ENCODE peak calls at places on chromosomes 7 and 10, in six cellular contexts. B is ovary, K is endothelial cell of umbilical vein, E is HCT116, S is stomach, M is gastrocnemius medialis. F is an unnamed sample.

GRCh38 chr10:95881316-95881715 is 26.5 kb upstream of the CC2D2B start:
- DNase-seq in E (no peak), B (no peak), S (no peak), M (no peak), K (no peak), F (no peak)

GRCh38 chr10:126066491-126066890 is 170.1 kb downstream of the FANK1 start:
- DNase-seq in M (no peak), E (no peak), K (no peak), B (no peak), S (no peak), F (no peak)

GRCh38 chr7:115005241-115005640 is 83.3 kb downstream of the MDFIC start:
- DNase-seq in M (no peak), K (no peak), E (no peak), S (no peak), B (no peak), F (no peak)

GRCh38 chr10:125002423-125003145 is 60.7 kb downstream of the ZRANB1 start:
- DNase-seq in E (no peak), M (no peak), B (peak; percentile 42), K (no peak), S (peak; percentile 22), F (peak; percentile 76)

GRCh38 chr7:96224682-96225081 is 97.2 kb downstream of the SLC25A13 start:
- DNase-seq in K (peak; percentile 31), E (no peak), B (no peak), S (no peak), M (no peak), F (no peak)

GRCh38 chr7:122137291-122138077 is 6.6 kb downstream of the AASS start:
- DNase-seq in E (no peak), S (no peak), B (no peak), M (no peak), K (peak; percentile 77), F (no peak)

GRCh38 chr10:4183761-4184261 is 398.8 kb upstream of the KLF6 start:
- DNase-seq in M (no peak), K (peak; percentile 16), S (no peak), E (no peak), B (no peak), F (no peak)

GRCh38 chr7:142496545-142496991 is 238.7 kb upstream of the PRSS58 start:
- DNase-seq in B (no peak), E (peak; percentile 42), S (no peak), K (peak; percentile 41), M (no peak), F (no peak)

GRCh38 chr7:47776335-47776734 is 171.9 kb downstream of the PKD1L1 start:
- DNase-seq in M (no peak), K (no peak), B (no peak), E (no peak), S (no peak), F (no peak)

GRCh38 chr10:35355971-35356724 is 19.8 kb downstream of the CCNY start:
- DNase-seq in S (no peak), K (no peak), B (no peak), E (no peak), M (no peak), F (no peak)

GRCh38 chr7:39421661-39422060 is 144.5 kb upstream of the YAE1 start:
- DNase-seq in S (no peak), K (no peak), E (no peak), B (no peak), M (no peak), F (no peak)

GRCh38 chr10:36671607-36672006 is 453.8 kb upstream of the ANKRD30A start:
- DNase-seq in M (no peak), K (no peak), S (no peak), E (no peak), B (no peak), F (no peak)

GRCh38 chr7:1981201-1981877 is 251.4 kb downstream of the MAD1L1 start:
- DNase-seq in B (no peak), M (no peak), S (no peak), K (no peak), E (no peak), F (no peak)

GRCh38 chr7:90952649-90952991 is 311.6 kb upstream of the FZD1 start:
- DNase-seq in E (no peak), K (no peak), B (no peak), S (no peak), M (no peak), F (no peak)

GRCh38 chr7:132580277-132580676 is 4.0 kb upstream of the PLXNA4 start:
- DNase-seq in K (no peak), B (no peak), E (no peak), M (no peak), S (no peak), F (no peak)

GRCh38 chr7:141055146-141055545 is 18.7 kb upstream of the TMEM178B start:
- DNase-seq in M (no peak), B (no peak), K (no peak), S (no peak), E (no peak), F (no peak)

GRCh38 chr10:72511414-72511813 is 114.5 kb downstream of the MICU1 start:
- DNase-seq in K (no peak), S (no peak), E (no peak), B (no peak), M (no peak), F (no peak)

GRCh38 chr7:11831727-11832495 is at the start of gene THSD7A:
- DNase-seq in B (peak; percentile 41), S (peak; percentile 54), K (peak; percentile 81), M (peak; percentile 2), E (no peak), F (peak; percentile 63)

DNA sequence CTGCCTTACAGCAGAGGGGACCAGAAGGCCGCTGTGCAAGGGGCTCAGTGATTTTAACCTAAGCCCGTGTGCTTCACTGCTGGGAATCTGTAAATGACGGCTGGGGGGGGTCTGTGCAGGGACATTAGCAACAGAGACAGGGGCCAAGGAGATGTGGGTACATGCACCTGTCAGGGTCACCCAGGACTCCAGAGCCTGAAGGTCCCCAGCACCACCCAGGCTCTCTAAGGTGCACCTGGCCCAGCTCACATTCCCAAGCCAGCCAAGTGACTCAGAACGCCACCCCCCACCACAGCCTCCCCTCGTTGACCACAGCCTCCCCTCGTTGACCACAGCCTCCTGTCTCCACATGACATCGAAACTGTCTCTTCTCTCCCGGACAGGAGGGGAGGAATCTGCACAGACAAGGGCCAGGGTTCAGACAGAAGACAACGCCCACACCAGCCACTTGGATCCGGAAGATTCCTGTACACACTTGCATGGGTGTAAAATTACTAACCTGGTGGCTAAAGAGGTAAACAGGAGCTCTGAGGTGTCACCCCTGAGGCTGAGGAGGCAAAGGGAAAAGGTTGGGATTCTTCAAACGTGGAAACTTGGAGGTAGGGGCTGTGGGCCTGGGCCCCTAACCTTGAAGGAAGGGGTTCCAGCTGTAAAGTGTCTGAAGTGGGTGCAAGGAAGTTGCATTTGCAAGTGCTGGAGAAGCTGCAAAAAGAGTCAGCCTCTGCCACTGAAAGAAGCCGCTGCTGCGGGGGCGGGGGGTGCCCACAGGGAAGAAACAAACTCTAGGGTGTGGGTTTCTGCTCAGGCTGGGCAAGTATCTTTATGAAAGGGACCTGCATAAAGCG is 27.0 kb downstream of the CALML3 start:
- DNase-seq in S (no peak), K (no peak), M (no peak), B (no peak), E (no peak), F (no peak)
- TF ChIP-seq POLR2A in S (no peak), K (no peak), M (no peak), B (no peak), E (no peak), F (no peak)

DNA sequence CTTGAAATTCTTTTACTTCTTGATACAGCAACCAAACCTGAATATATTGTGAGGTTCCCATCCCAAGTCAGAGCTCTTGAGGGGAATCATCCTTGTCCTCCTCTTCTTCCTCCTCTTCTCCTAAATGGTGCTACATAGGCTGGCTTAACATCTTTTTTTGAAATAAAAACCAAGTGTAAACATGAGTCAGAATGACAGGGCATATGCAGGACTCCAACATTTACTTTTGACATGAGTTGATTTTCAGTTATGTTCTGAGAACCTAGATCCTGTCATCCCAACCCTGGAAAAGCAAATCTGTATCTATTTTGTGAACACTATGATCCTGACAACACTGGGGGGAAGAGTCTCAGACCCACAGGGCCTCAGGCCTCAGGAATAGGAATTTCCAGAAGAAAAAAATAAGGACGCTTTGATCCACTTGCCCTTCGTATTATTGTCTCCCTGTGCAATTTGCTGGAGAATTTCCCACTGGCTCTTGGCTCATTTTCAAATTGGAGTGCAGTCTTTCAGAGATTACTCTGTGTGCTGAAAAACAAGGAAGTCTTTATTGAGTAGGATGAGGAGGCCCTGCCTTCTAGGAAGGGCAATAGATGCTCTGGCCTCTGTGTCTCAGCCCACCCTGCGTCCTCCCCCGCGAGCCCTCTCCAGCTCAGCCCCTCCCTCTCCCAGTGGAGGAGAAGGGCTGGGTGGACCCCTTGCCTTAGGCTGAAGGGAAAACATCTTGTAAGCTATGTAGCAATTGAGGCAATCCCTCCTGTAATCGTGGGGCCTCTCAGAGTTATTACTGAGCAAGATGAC is 121.6 kb downstream of the CREB5 start:
- DNase-seq in M (peak; percentile 14), S (no peak), E (no peak), K (peak; percentile 71), B (peak; percentile 69), F (peak; percentile 6)
- H3K4me3 ChIP-seq in M (no peak overlapping the region), S (no peak overlapping the region), E (no peak overlapping the region), K (no peak overlapping the region), B (no peak overlapping the region), F (no peak overlapping the region)

GRCh38 chr7:152594801-152595200 is 81.1 kb downstream of the XRCC2 start:
- DNase-seq in S (peak; percentile 18), E (no peak), B (no peak), M (no peak), K (no peak), F (no peak)
- TF ChIP-seq POLR2A in S (no peak), E (no peak), B (no peak), M (no peak), K (no peak), F (no peak)

GRCh38 chr7:45920543-45921380 is at the start of gene IGFBP3:
- DNase-seq in E (no peak), B (peak; percentile 44), S (no peak), K (peak; percentile 54), M (no peak), F (peak; percentile 30)

GRCh38 chr7:45923290-45923689 is 2.2 kb upstream of the IGFBP3 start:
- DNase-seq in S (peak; percentile 74), E (no peak), M (no peak), K (peak; percentile 73), B (peak; percentile 74), F (peak; percentile 85)

GRCh38 chr7:45921381-45921698 is 268 bp upstream of the IGFBP3 start:
- DNase-seq in E (no peak), K (no peak), S (no peak), B (no peak), M (no peak), F (no peak)

GRCh38 chr7:45922810-45923209 is 1.7 kb upstream of the IGFBP3 start:
- DNase-seq in K (peak; percentile 47), S (no peak), B (no peak), M (no peak), E (no peak), F (no peak)

DNA sequence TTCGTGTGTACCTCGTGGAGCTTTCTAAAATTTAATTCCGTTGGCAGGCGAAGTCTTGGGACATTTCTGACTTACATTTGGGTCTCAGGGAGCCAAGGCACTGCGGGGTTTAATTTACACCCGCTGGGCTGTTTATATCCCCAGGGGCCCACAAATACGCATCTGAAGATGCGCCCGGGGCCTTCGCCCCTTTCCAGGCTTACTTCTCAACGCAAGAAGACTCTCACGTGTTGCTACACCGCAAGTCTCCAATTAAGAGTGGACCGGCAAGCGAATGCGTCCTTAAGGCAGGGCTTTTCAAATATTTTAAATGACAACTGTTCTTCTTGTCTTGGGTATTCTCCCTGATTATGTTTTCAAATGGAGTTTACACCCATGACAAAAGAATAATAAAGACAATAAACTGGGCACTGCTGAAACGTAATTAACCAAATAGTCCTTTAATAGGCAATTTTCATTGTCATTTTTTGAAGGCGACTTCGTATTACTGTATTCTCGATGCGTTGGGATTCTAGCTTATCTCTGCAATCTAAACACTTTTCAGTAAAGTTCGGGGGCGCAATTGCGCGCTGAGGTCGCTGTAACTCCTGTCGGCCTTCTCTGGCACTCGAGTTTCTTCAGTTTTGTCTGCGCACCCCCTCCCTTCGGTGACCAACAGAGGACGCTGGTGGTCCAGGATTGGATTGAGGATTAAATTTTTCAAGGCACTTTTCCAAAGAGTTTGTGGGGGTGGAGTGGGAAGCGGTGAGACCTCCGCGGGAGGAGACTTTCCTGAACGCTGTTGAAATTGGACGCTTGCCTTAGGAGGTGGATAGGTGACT is 837 bp upstream of the IGFBP3 start:
- DNase-seq in S (no peak), M (no peak), E (peak; percentile 44), B (peak; percentile 69), K (peak; percentile 78), F (no peak)
- H3K4me3 ChIP-seq in S (peak overlapping the region; percentile 56), M (peak overlapping the region; percentile 54), E (no peak overlapping the region), B (peak overlapping the region; percentile 78), K (peak overlapping the region; percentile 52), F (no peak overlapping the region)